ENCODE peak calls at places on chromosomes 2 and 18, in nine cellular contexts. Y, N, D, W, M, Q, L, E and U are unnamed samples.

GRCh38 chr2:111909079-111909478 is 10.7 kb downstream of the MERTK start:
- DNase-seq in Y (no peak), N (no peak), D (no peak), W (no peak), M (no peak), Q (no peak), L (no peak), E (no peak), U (no peak)

GRCh38 chr2:182898718-182899117 is 32.3 kb upstream of the FRZB start:
- DNase-seq in Y (no peak), N (no peak), D (no peak), W (no peak), M (no peak), Q (no peak), L (no peak), E (no peak), U (no peak)

GRCh38 chr18:59272971-59273935 is at the start of gene RAX:
- DNase-seq in Y (no peak), N (peak), D (no peak), W (no peak), M (peak), Q (peak), L (no peak), E (no peak), U (no peak)

GRCh38 chr2:133418021-133418420 is 150.2 kb downstream of the NCKAP5 start:
- DNase-seq in Y (no peak), N (peak), D (peak), W (no peak), M (no peak), Q (no peak), L (no peak), E (no peak), U (no peak)

GRCh38 chr2:10931710-10932255 is 20.0 kb downstream of the KCNF1 start:
- DNase-seq in Y (peak), N (peak), D (no peak), W (no peak), M (no peak), Q (no peak), L (no peak), E (no peak), U (no peak)

GRCh38 chr2:240581811-240582210 is 4.7 kb upstream of the CAPN10 start:
- DNase-seq in Y (no peak), N (no peak), D (no peak), W (no peak), M (no peak), Q (no peak), L (no peak), E (no peak), U (no peak)

GRCh38 chr2:58895849-58896248 is 654.7 kb upstream of the FANCL start:
- DNase-seq in Y (peak), N (peak), D (no peak), W (no peak), M (no peak), Q (no peak), L (no peak), E (no peak), U (no peak)

GRCh38 chr2:131092409-131093065 is 723 bp downstream of the FAM168B start:
- DNase-seq in Y (no peak), N (no peak), D (no peak), W (no peak), M (no peak), Q (no peak), L (no peak), E (no peak), U (no peak)

GRCh38 chr2:21280793-21281192 is 157.0 kb downstream of the TDRD15 start:
- DNase-seq in Y (no peak), N (no peak), D (no peak), W (no peak), M (no peak), Q (no peak), L (no peak), E (no peak), U (no peak)

GRCh38 chr2:121132054-121132453 is 152.9 kb downstream of the TFCP2L1 start:
- DNase-seq in Y (no peak), N (no peak), D (no peak), W (no peak), M (no peak), Q (no peak), L (no peak), E (no peak), U (no peak)

GRCh38 chr2:172655091-172655837 is 80.4 kb upstream of the RAPGEF4 start:
- DNase-seq in Y (peak), N (peak), D (no peak), W (no peak), M (no peak), Q (no peak), L (no peak), E (no peak), U (no peak)

GRCh38 chr2:204544961-204545860 is at the start of gene PARD3B:
- DNase-seq in Y (peak), N (peak), D (peak), W (no peak), M (peak), Q (peak), L (peak), E (no peak), U (no peak)

GRCh38 chr2:69603146-69603743 is 40.3 kb downstream of the AAK1 start:
- DNase-seq in Y (no peak), N (no peak), D (no peak), W (no peak), M (no peak), Q (no peak), L (no peak), E (no peak), U (no peak)

GRCh38 chr18:477565-477964 is 22.9 kb downstream of the COLEC12 start:
- DNase-seq in Y (no peak), N (no peak), D (peak), W (no peak), M (no peak), Q (no peak), L (no peak), E (no peak), U (no peak)

GRCh38 chr2:61434314-61434713 is 36.6 kb downstream of the USP34 start:
- DNase-seq in Y (peak), N (no peak), D (no peak), W (no peak), M (no peak), Q (no peak), L (no peak), E (no peak), U (no peak)

GRCh38 chr2:172674034-172674967 is 61.3 kb upstream of the RAPGEF4 start:
- DNase-seq in Y (peak), N (peak), D (no peak), W (no peak), M (peak), Q (peak), L (no peak), E (no peak), U (no peak)

GRCh38 chr2:41400057-41400665 is 647.7 kb upstream of the PKDCC start:
- DNase-seq in Y (no peak), N (peak), D (peak), W (no peak), M (peak), Q (no peak), L (no peak), E (no peak), U (no peak)

GRCh38 chr18:23363865-23364570 is 89.1 kb upstream of the RIOK3 start:
- DNase-seq in Y (no peak), N (peak), D (no peak), W (no peak), M (no peak), Q (no peak), L (no peak), E (no peak), U (no peak)

GRCh38 chr18:8609711-8610441 is 639 bp downstream of the RAB12 start:
- DNase-seq in Y (peak), N (peak), D (peak), W (no peak), M (peak), Q (no peak), L (no peak), E (no peak), U (no peak)